ENCODE peak calls at places on chromosomes 4 and X, in ten cellular contexts. X is stimulated activated CD4-positive, alpha-beta T cell treated with anti-CD3 and anti-CD28 coated beads, Interleukin-2, amount 100 ng/mL, for 48 hours; Y is T1000; B is NCI-H1105; Q is germinal center; M is neural progenitor cell; D is mucosa of descending colon; N is WERI-Rb-1; W is neural crest cell; H is NCI-H345. Z is an unnamed sample.

GRCh38 chrX:9940397-9940796 is 26.8 kb upstream of the CLDN34 start:
- DNase-seq in X (no peak), Y (no peak), B (no peak), Q (no peak), M (no peak), D (no peak), N (no peak), W (no peak), H (no peak), Z (no peak)

GRCh38 chr4:15533817-15534216 is 64.1 kb downstream of the CC2D2A start:
- DNase-seq in X (no peak), Y (no peak), B (no peak), Q (no peak), M (no peak), D (no peak), N (no peak), W (no peak), H (no peak), Z (no peak)

GRCh38 chr4:6852582-6852981 is 57.0 kb upstream of the TBC1D14 start:
- DNase-seq in X (no peak), Y (no peak), B (no peak), Q (no peak), M (no peak), D (no peak), N (no peak), W (no peak), H (no peak), Z (no peak)

GRCh38 chr4:168917150-168917779 is 92.8 kb downstream of the CBR4 start:
- DNase-seq in X (no peak), Y (no peak), B (peak; percentile 0), Q (peak; percentile 18), M (peak; percentile 35), D (peak; percentile 48), N (no peak), W (no peak), H (peak; percentile 32), Z (no peak)

GRCh38 chrX:136906921-136907510 is 26.5 kb upstream of the RBMX start:
- DNase-seq in X (no peak), Y (no peak), B (no peak), Q (no peak), M (no peak), D (no peak), N (no peak), W (no peak), H (no peak), Z (no peak)

GRCh38 chr4:39542633-39543393 is 15.6 kb upstream of the UGDH start:
- DNase-seq in X (no peak), Y (no peak), B (no peak), Q (no peak), M (no peak), D (no peak), N (no peak), W (no peak), H (no peak), Z (no peak)

GRCh38 chr4:99946346-99947189 is at the start of gene DNAJB14:
- DNase-seq in X (peak; percentile 74), Y (peak; percentile 49), B (peak; percentile 26), Q (peak; percentile 85), M (peak; percentile 88), D (peak; percentile 79), N (peak; percentile 84), W (peak; percentile 59), H (peak; percentile 57), Z (peak; percentile 53)

GRCh38 chr4:168335621-168336020 is 17.1 kb upstream of the DDX60 start:
- DNase-seq in X (no peak), Y (no peak), B (no peak), Q (no peak), M (no peak), D (no peak), N (no peak), W (no peak), H (no peak), Z (no peak)

GRCh38 chr4:174669278-174669677 is 147.0 kb upstream of the HPGD start:
- DNase-seq in X (no peak), Y (no peak), B (no peak), Q (no peak), M (no peak), D (no peak), N (no peak), W (no peak), H (no peak), Z (no peak)

GRCh38 chr4:139633661-139634060 is 32.0 kb upstream of the MGST2 start:
- DNase-seq in X (no peak), Y (no peak), B (peak; percentile 14), Q (no peak), M (peak; percentile 62), D (peak; percentile 31), N (peak; percentile 55), W (no peak), H (peak; percentile 63), Z (no peak)

GRCh38 chr4:145299380-145300076 is 119.1 kb upstream of the OTUD4 start:
- DNase-seq in X (peak; percentile 67), Y (peak; percentile 7), B (no peak), Q (no peak), M (no peak), D (no peak), N (no peak), W (no peak), H (no peak), Z (no peak)

GRCh38 chrX:74736450-74736849 is 122.0 kb upstream of the RLIM start:
- DNase-seq in X (no peak), Y (no peak), B (no peak), Q (no peak), M (no peak), D (no peak), N (no peak), W (no peak), H (no peak), Z (no peak)

GRCh38 chrX:47321386-47321785 is 49.0 kb upstream of the ZNF157 start:
- DNase-seq in X (no peak), Y (no peak), B (no peak), Q (no peak), M (peak; percentile 92), D (peak; percentile 5), N (peak; percentile 67), W (peak; percentile 68), H (no peak), Z (no peak)

Z was measured in KG1.